ENCODE peak calls at places on chromosomes 2 and 18, in six cellular contexts. X is BE2C; Q is CD4-positive, alpha-beta T cell; K is endothelial cell; C is glutamatergic neuron; A is mucosa of gallbladder. U is an unnamed sample.
A peak's percentile ranks its signal among the peaks of the same experiment; 100 is the strongest.

GRCh38 chr2:66888791-66889631 is 454.1 kb downstream of the MEIS1 start:
- DNase-seq in X (no peak), Q (no peak), K (no peak), C (no peak), A (peak; percentile 48), U (no peak)

GRCh38 chr18:7750095-7750663 is 183.1 kb downstream of the PTPRM start:
- DNase-seq in X (no peak), Q (no peak), K (no peak), C (no peak), A (no peak), U (no peak)

GRCh38 chr2:86791574-86791973 is 861 bp upstream of the CD8A start:
- DNase-seq in X (no peak), Q (no peak), K (no peak), C (no peak), A (no peak), U (no peak)

GRCh38 chr2:162317058-162317742 is 1.3 kb downstream of the IFIH1 start:
- DNase-seq in X (no peak), Q (no peak), K (no peak), C (no peak), A (no peak), U (no peak)

GRCh38 chr2:159879061-159879604 is 81.1 kb upstream of the CD302 start:
- DNase-seq in X (no peak), Q (no peak), K (no peak), C (no peak), A (no peak), U (no peak)

GRCh38 chr18:5097116-5097703 is 99.8 kb downstream of the AKAIN1 start:
- DNase-seq in X (no peak), Q (no peak), K (no peak), C (no peak), A (no peak), U (no peak)

GRCh38 chr2:29343830-29344229 is 228.6 kb downstream of the CLIP4 start:
- DNase-seq in X (no peak), Q (no peak), K (no peak), C (no peak), A (no peak), U (no peak)

GRCh38 chr18:79413025-79413424 is 17.3 kb downstream of the NFATC1 start:
- DNase-seq in X (no peak), Q (no peak), K (no peak), C (no peak), A (no peak), U (no peak)

GRCh38 chr2:118864207-118864606 is 16.8 kb upstream of the EN1 start:
- DNase-seq in X (no peak), Q (no peak), K (no peak), C (no peak), A (no peak), U (no peak)

GRCh38 chr2:72625359-72625758 is 200.5 kb downstream of the EXOC6B start:
- DNase-seq in X (no peak), Q (no peak), K (no peak), C (no peak), A (no peak), U (no peak)

GRCh38 chr2:85053802-85054201 is 79.4 kb upstream of the TCF7L1 start:
- DNase-seq in X (no peak), Q (no peak), K (no peak), C (no peak), A (no peak), U (peak; percentile 34)

GRCh38 chr18:24536326-24536725 is 75.9 kb downstream of the HRH4 start:
- DNase-seq in X (no peak), Q (no peak), K (no peak), C (no peak), A (no peak), U (no peak)

GRCh38 chr2:213995400-213996105 is 415.3 kb upstream of the VWC2L start:
- DNase-seq in X (no peak), Q (no peak), K (no peak), C (no peak), A (no peak), U (no peak)

GRCh38 chr2:68834737-68835136 is 36.5 kb downstream of the BMP10 start:
- DNase-seq in X (no peak), Q (no peak), K (no peak), C (no peak), A (no peak), U (no peak)

GRCh38 chr18:10286580-10287150 is 167.8 kb upstream of the APCDD1 start:
- DNase-seq in X (no peak), Q (no peak), K (no peak), C (no peak), A (no peak), U (no peak)

GRCh38 chr18:79576686-79577351 is 102.8 kb upstream of the CTDP1 start:
- DNase-seq in X (no peak), Q (no peak), K (no peak), C (peak; percentile 10), A (no peak), U (peak; percentile 62)

GRCh38 chr2:238573916-238574315 is 147.2 kb downstream of the ASB1 start:
- DNase-seq in X (no peak), Q (no peak), K (no peak), C (no peak), A (no peak), U (no peak)

U was measured in SJCRH30.